ENCODE peak calls at places on chromosomes 13 and 19, in ten cellular contexts. M is head of caudate nucleus; E is PC-9; O is psoas muscle; N is stimulated activated CD8-positive, alpha-beta memory T cell treated with anti-CD3 and anti-CD28 coated beads, Interleukin-7, amount 100 ng/mL, for 48 hours; P is amniotic stem cell; W is germinal center; K is myocyte; L is H54; X is ELR. U is an unnamed sample.

GRCh38 chr19:29329460-29330134 is 116.6 kb upstream of the UQCRFS1 start:
- DNase-seq in W (no peak), X (peak; percentile 7), L (no peak), P (no peak), K (no peak), N (no peak), O (no peak), E (no peak), M (no peak), U (no peak)

GRCh38 chr19:18765224-18765623 is 25.9 kb downstream of the COMP start:
- DNase-seq in P (no peak), K (no peak), L (no peak), W (no peak), E (no peak), N (no peak), M (no peak), X (no peak), O (no peak), U (peak; percentile 83)

GRCh38 chr19:6108721-6109633 is 1.3 kb downstream of the RFX2 start:
- DNase-seq in L (peak; percentile 26), X (peak; percentile 58), W (peak; percentile 28), O (peak; percentile 65), K (peak; percentile 57), N (no peak), M (peak; percentile 42), E (no peak), P (no peak), U (peak; percentile 87)

GRCh38 chr19:35861640-35862160 is 5.0 kb downstream of the KIRREL2 start:
- DNase-seq in O (no peak), X (no peak), W (no peak), M (no peak), L (no peak), N (no peak), P (no peak), E (no peak), K (no peak), U (no peak)

GRCh38 chr13:23378009-23378632 is 55.4 kb downstream of the SACS start:
- DNase-seq in K (peak; percentile 89), X (peak; percentile 99), M (no peak), W (peak; percentile 60), E (no peak), L (peak; percentile 59), O (no peak), N (peak; percentile 16), P (peak; percentile 97), U (no peak)

GRCh38 chr13:30766957-30767603 is 31.7 kb downstream of the ALOX5AP start:
- DNase-seq in E (no peak), M (no peak), X (no peak), L (no peak), P (no peak), N (no peak), K (no peak), O (no peak), W (peak; percentile 35), U (no peak)

GRCh38 chr13:33441015-33441414 is 155.5 kb upstream of the STARD13 start:
- DNase-seq in O (no peak), M (no peak), N (no peak), W (no peak), E (no peak), K (peak; percentile 26), X (peak; percentile 69), P (no peak), L (no peak), U (peak; percentile 53)

GRCh38 chr13:89465366-89465765 is 1794.2 kb downstream of the SLITRK5 start:
- DNase-seq in K (peak; percentile 18), O (no peak), M (no peak), L (no peak), E (no peak), X (peak; percentile 76), P (no peak), N (no peak), W (no peak), U (peak; percentile 30)

GRCh38 chr19:2782357-2782935 is 627 bp downstream of the SGTA start:
- DNase-seq in P (no peak), L (no peak), M (no peak), X (peak; percentile 40), E (no peak), O (no peak), N (no peak), W (no peak), K (no peak), U (peak; percentile 37)

GRCh38 chr13:41384749-41385503 is 72.4 kb upstream of the RGCC start:
- DNase-seq in L (no peak), M (no peak), N (no peak), P (no peak), W (peak; percentile 25), K (peak; percentile 23), X (peak; percentile 41), E (no peak), O (no peak), U (peak; percentile 3)

GRCh38 chr19:5150331-5150901 is 181.5 kb downstream of the KDM4B start:
- DNase-seq in P (no peak), W (no peak), M (no peak), E (no peak), K (no peak), X (no peak), N (no peak), L (no peak), O (no peak), U (no peak)

GRCh38 chr19:48397636-48398328 is 4.3 kb downstream of the GRIN2D start:
- DNase-seq in L (no peak), N (no peak), W (no peak), P (no peak), E (no peak), X (peak; percentile 42), M (no peak), O (no peak), K (no peak), U (no peak)

GRCh38 chr13:105920375-105920774 is 615.1 kb downstream of the EFNB2 start:
- DNase-seq in L (no peak), M (no peak), N (no peak), P (no peak), X (peak; percentile 93), W (no peak), K (no peak), E (peak; percentile 93), O (no peak), U (no peak)

GRCh38 chr19:15379996-15380647 is 535 bp upstream of the AKAP8 start:
- DNase-seq in X (peak; percentile 58), W (no peak), O (no peak), L (peak; percentile 50), N (no peak), K (peak; percentile 61), P (no peak), M (peak; percentile 41), E (peak; percentile 78), U (peak; percentile 87)

GRCh38 chr13:59702269-59702668 is 461.5 kb downstream of the DIAPH3 start:
- DNase-seq in L (no peak), W (no peak), N (no peak), E (no peak), P (no peak), X (no peak), M (no peak), O (no peak), K (no peak), U (no peak)

GRCh38 chr19:8610041-8610927 is at the start of gene ADAMTS10:
- DNase-seq in O (peak; percentile 47), K (no peak), W (no peak), P (no peak), E (no peak), N (no peak), L (no peak), M (no peak), X (no peak), U (peak; percentile 19)

GRCh38 chr19:5080030-5080644 is 111.2 kb downstream of the KDM4B start:
- DNase-seq in N (no peak), X (no peak), P (no peak), M (peak; percentile 52), K (no peak), E (no peak), L (no peak), W (no peak), O (no peak), U (no peak)

GRCh38 chr13:42658019-42658418 is 84.1 kb downstream of the TNFSF11 start:
- DNase-seq in M (no peak), K (no peak), P (no peak), O (no peak), N (no peak), E (no peak), W (no peak), L (no peak), X (no peak), U (no peak)

GRCh38 chr13:37617162-37617561 is 18.6 kb upstream of the POSTN start:
- DNase-seq in P (peak; percentile 16), X (peak; percentile 90), N (no peak), K (peak; percentile 49), W (no peak), L (no peak), E (peak; percentile 91), M (no peak), O (no peak), U (no peak)

GRCh38 chr13:102678339-102679122 is 16.3 kb downstream of the METTL21C start:
- DNase-seq in N (no peak), P (no peak), M (no peak), E (no peak), W (no peak), X (no peak), O (no peak), K (no peak), L (no peak), U (peak; percentile 64)

GRCh38 chr13:113854238-113855011 is 9.5 kb downstream of the GAS6 start:
- DNase-seq in W (no peak), M (peak; percentile 60), P (no peak), N (no peak), K (peak; percentile 98), O (no peak), L (no peak), X (no peak), E (no peak), U (no peak)

GRCh38 chr19:10141479-10141878 is 21.8 kb upstream of the EIF3G start:
- DNase-seq in W (no peak), E (no peak), X (no peak), K (no peak), O (no peak), M (no peak), L (no peak), P (no peak), N (no peak), U (no peak)

GRCh38 chr13:40231311-40231710 is 435.1 kb downstream of the FOXO1 start:
- DNase-seq in W (no peak), M (no peak), E (no peak), L (no peak), O (no peak), K (peak; percentile 67), N (no peak), X (no peak), P (no peak), U (no peak)

GRCh38 chr13:94112227-94112626 is 367.3 kb downstream of the DCT start:
- DNase-seq in E (no peak), P (peak; percentile 82), L (peak; percentile 27), O (peak; percentile 16), X (peak; percentile 81), K (peak; percentile 90), M (no peak), W (no peak), N (no peak), U (peak; percentile 48)

GRCh38 chr13:112840472-112841302 is 128.3 kb upstream of the MCF2L start:
- DNase-seq in M (no peak), O (no peak), E (no peak), W (no peak), N (no peak), L (no peak), X (no peak), P (no peak), K (no peak), U (no peak)

GRCh38 chr19:8475005-8475404 is 27.4 kb downstream of the PRAM1 start:
- DNase-seq in L (no peak), P (no peak), X (no peak), M (no peak), K (no peak), W (no peak), E (no peak), N (no peak), O (no peak), U (no peak)

GRCh38 chr13:102197193-102197592 is 204.7 kb downstream of the FGF14 start:
- DNase-seq in L (no peak), K (no peak), E (no peak), X (peak; percentile 28), M (no peak), N (no peak), O (no peak), W (no peak), P (no peak), U (peak; percentile 91)

GRCh38 chr19:13150919-13151604 is 851 bp downstream of the IER2 start:
- DNase-seq in O (no peak), K (peak; percentile 28), L (no peak), X (peak; percentile 28), N (no peak), M (no peak), W (peak; percentile 23), E (no peak), P (no peak), U (peak; percentile 63)

U was measured in NCI-H69.